ENCODE peak calls at places on chromosomes 5 and 9, in seven cellular contexts. C, T, Z, H, I, D and L are unnamed samples.

GRCh38 chr5:89934069-89934468 is 475.5 kb downstream of the CETN3 start:
- DNase-seq in I (no peak), T (no peak), D (no peak), C (no peak), H (no peak), Z (no peak), L (no peak)

GRCh38 chr5:24598926-24599325 is 45.9 kb downstream of the CDH10 start:
- DNase-seq in H (no peak), Z (no peak), I (no peak), C (no peak), D (no peak), T (no peak), L (no peak)

GRCh38 chr5:958701-959571 is 49.7 kb upstream of the NKD2 start:
- DNase-seq in C (peak; percentile 74), H (peak; percentile 59), Z (no peak), T (peak; percentile 61), I (peak; percentile 73), D (peak; percentile 46), L (peak; percentile 60)

GRCh38 chr5:176780071-176780850 is 30.1 kb upstream of the UNC5A start:
- DNase-seq in D (no peak), T (no peak), H (no peak), Z (no peak), I (no peak), C (no peak), L (no peak)

GRCh38 chr9:90698874-90699440 is 56.3 kb upstream of the DIRAS2 start:
- DNase-seq in T (no peak), D (no peak), I (no peak), Z (no peak), H (no peak), C (no peak), L (no peak)

GRCh38 chr5:73867344-73868335 is 241.6 kb downstream of the ARHGEF28 start:
- DNase-seq in D (no peak), I (peak; percentile 3), Z (no peak), C (no peak), H (no peak), T (no peak), L (no peak)

GRCh38 chr9:68804911-68805889 is 100.2 kb downstream of the PIP5K1B start:
- DNase-seq in I (no peak), Z (no peak), H (no peak), T (no peak), D (no peak), C (no peak), L (no peak)

GRCh38 chr5:158463971-158464370 is 605.0 kb upstream of the CLINT1 start:
- DNase-seq in T (no peak), D (no peak), H (no peak), Z (no peak), C (peak; percentile 48), I (peak; percentile 89), L (no peak)

GRCh38 chr5:54902817-54903473 is 82.4 kb downstream of the ESM1 start:
- DNase-seq in C (no peak), H (no peak), D (peak; percentile 48), Z (no peak), T (no peak), I (peak; percentile 60), L (no peak)

GRCh38 chr9:133282454-133283238 is 7.6 kb upstream of the ABO start:
- DNase-seq in C (no peak), H (peak; percentile 14), D (no peak), T (no peak), I (no peak), Z (no peak), L (peak; percentile 25)

GRCh38 chr5:73729329-73729728 is 103.3 kb downstream of the ARHGEF28 start:
- DNase-seq in I (no peak), H (no peak), Z (no peak), C (no peak), T (no peak), D (no peak), L (no peak)

GRCh38 chr9:120893585-120893857 is 16.5 kb upstream of the PHF19 start:
- DNase-seq in D (no peak), T (no peak), I (peak; percentile 44), H (no peak), C (no peak), Z (no peak), L (no peak)

GRCh38 chr5:109688647-109688998 is 1.1 kb upstream of the MAN2A1 start:
- DNase-seq in T (no peak), H (no peak), Z (peak; percentile 73), I (peak; percentile 65), C (no peak), D (no peak), L (no peak)

GRCh38 chr9:79581794-79582193 is 10.0 kb downstream of the TLE4 start:
- DNase-seq in Z (no peak), I (peak; percentile 92), H (no peak), C (no peak), D (peak; percentile 82), T (no peak), L (no peak)

GRCh38 chr9:124130277-124131075 is 118.9 kb downstream of the LHX2 start:
- DNase-seq in I (no peak), D (no peak), C (no peak), H (no peak), Z (no peak), T (no peak), L (no peak)

GRCh38 chr9:2243666-2244555 is 228.8 kb downstream of the SMARCA2 start:
- DNase-seq in H (no peak), C (no peak), Z (no peak), T (no peak), I (no peak), D (no peak), L (no peak)

GRCh38 chr5:9903806-9904205 is 273.7 kb upstream of the TAS2R1 start:
- DNase-seq in Z (no peak), H (no peak), D (peak; percentile 73), I (peak; percentile 37), C (no peak), T (no peak), L (peak; percentile 24)

GRCh38 chr5:71564884-71565283 is 22.3 kb upstream of the MCCC2 start:
- DNase-seq in H (no peak), D (no peak), I (no peak), T (no peak), C (no peak), Z (no peak), L (no peak)

GRCh38 chr5:998975-999501 is 9.6 kb upstream of the NKD2 start:
- DNase-seq in D (no peak), C (peak; percentile 6), I (peak; percentile 31), T (no peak), Z (no peak), H (peak; percentile 27), L (peak; percentile 45)

GRCh38 chr5:107519900-107520354 is 150.8 kb downstream of the EFNA5 start:
- DNase-seq in D (peak; percentile 64), I (peak; percentile 4), C (no peak), T (no peak), H (no peak), Z (no peak), L (no peak)

GRCh38 chr5:158880514-158881001 is 219.2 kb downstream of the EBF1 start:
- DNase-seq in I (peak; percentile 3), D (no peak), Z (no peak), H (no peak), T (no peak), C (no peak), L (no peak)

GRCh38 chr9:80146466-80146865 is 574.7 kb downstream of the TLE4 start:
- DNase-seq in T (no peak), Z (no peak), H (no peak), C (no peak), I (peak; percentile 14), D (no peak), L (no peak)

GRCh38 chr5:122701640-122702523 is 73.0 kb upstream of the SNX2 start:
- DNase-seq in T (no peak), C (no peak), Z (no peak), I (no peak), D (no peak), H (no peak), L (no peak)

GRCh38 chr9:107545036-107545435 is 55.5 kb upstream of the KLF4 start:
- DNase-seq in Z (no peak), D (no peak), I (no peak), C (no peak), H (no peak), T (no peak), L (no peak)